ENCODE peak calls at places on chromosome 9, in six cellular contexts. U is tibial artery, W is MM.1S, J is OCI-LY7, G is heart right ventricle, H is cardiac muscle cell. C is an unnamed sample.

GRCh38 chr9:95047452-95048224 is 269.9 kb downstream of the FANCC start:
- DNase-seq in H (no peak), U (no peak), W (no peak), G (no peak), J (no peak), C (no peak)

GRCh38 chr9:99807276-99807852 is 14.3 kb upstream of the NR4A3 start:
- DNase-seq in G (peak), H (peak), J (peak), U (peak), W (peak), C (no peak)

GRCh38 chr9:118734696-118735095 is 634.5 kb downstream of the BRINP1 start:
- DNase-seq in W (no peak), U (no peak), H (no peak), J (no peak), G (no peak), C (no peak)

GRCh38 chr9:129272348-129273025 is 94.4 kb upstream of the IER5L start:
- DNase-seq in J (no peak), W (no peak), H (no peak), U (peak), G (peak), C (no peak)

GRCh38 chr9:25206027-25206426 is 472.2 kb downstream of the TUSC1 start:
- DNase-seq in U (no peak), W (no peak), H (no peak), J (no peak), G (no peak), C (no peak)

GRCh38 chr9:127686461-127687393 is 20.1 kb upstream of the CFAP157 start:
- DNase-seq in U (no peak), W (no peak), G (no peak), J (no peak), H (no peak), C (no peak)

GRCh38 chr9:98226516-98226915 is 28.9 kb downstream of the TBC1D2 start:
- DNase-seq in U (no peak), H (no peak), W (no peak), J (no peak), G (no peak), C (no peak)

GRCh38 chr9:16367605-16368424 is 502.7 kb downstream of the BNC2 start:
- DNase-seq in W (no peak), J (no peak), U (no peak), H (no peak), G (no peak), C (no peak)

GRCh38 chr9:108634669-108635462 is 220.9 kb downstream of the ACTL7B start:
- DNase-seq in G (no peak), U (no peak), W (no peak), H (peak), J (no peak), C (no peak)

GRCh38 chr9:133873006-133873780 is 118.9 kb downstream of the VAV2 start:
- DNase-seq in W (no peak), G (no peak), J (no peak), H (no peak), U (no peak), C (no peak)

GRCh38 chr9:4117835-4118610 is 181.8 kb downstream of the GLIS3 start:
- DNase-seq in G (no peak), H (no peak), W (peak), J (peak), U (no peak), C (no peak)

GRCh38 chr9:14902561-14902960 is 7.7 kb downstream of the FREM1 start:
- DNase-seq in W (no peak), G (no peak), U (no peak), H (no peak), J (no peak), C (no peak)

GRCh38 chr9:14895806-14896205 is 14.4 kb downstream of the FREM1 start:
- DNase-seq in W (no peak), G (no peak), H (peak), J (no peak), U (no peak), C (no peak)

GRCh38 chr9:14903040-14903439 is 7.2 kb downstream of the FREM1 start:
- DNase-seq in U (no peak), H (no peak), G (no peak), W (no peak), J (no peak), C (no peak)

GRCh38 chr9:14899042-14899814 is 11.0 kb downstream of the FREM1 start:
- DNase-seq in W (no peak), H (no peak), G (no peak), J (no peak), U (no peak), C (no peak)

GRCh38 chr9:14899815-14900193 is 10.4 kb downstream of the FREM1 start:
- DNase-seq in J (no peak), U (no peak), W (no peak), H (no peak), G (no peak), C (no peak)
- H3K27ac ChIP-seq in J (no peak), U (peak), W (no peak), H (no peak), G (no peak), C (no peak)

GRCh38 chr9:121883281-121884056 is 209.6 kb downstream of the TTLL11 start:
- DNase-seq in J (peak), W (no peak), U (no peak), H (no peak), G (no peak), C (no peak)

GRCh38 chr9:121886759-121887485 is 206.2 kb downstream of the TTLL11 start:
- DNase-seq in G (no peak), H (no peak), U (no peak), W (no peak), J (no peak), C (no peak)

GRCh38 chr9:121885345-121885901 is 207.7 kb downstream of the TTLL11 start:
- DNase-seq in U (no peak), G (no peak), W (no peak), J (peak), H (no peak), C (peak)

GRCh38 chr9:121881920-121882500 is 211.1 kb downstream of the TTLL11 start:
- DNase-seq in G (no peak), J (no peak), W (no peak), U (no peak), H (no peak), C (no peak)

GRCh38 chr9:121884057-121884512 is 209.0 kb downstream of the TTLL11 start:
- DNase-seq in G (no peak), U (no peak), W (no peak), J (no peak), H (no peak), C (no peak)
- H3K4me3 ChIP-seq in G (no peak), U (no peak), W (no peak), J (no peak), H (no peak), C (no peak)

GRCh38 chr9:135531096-135531495 is 9.9 kb downstream of the LCN1 start:
- DNase-seq in G (no peak), J (no peak), W (no peak), U (peak), H (no peak), C (no peak)

GRCh38 chr9:135533093-135533492 is 11.9 kb downstream of the LCN1 start:
- DNase-seq in W (no peak), J (peak), G (no peak), H (no peak), U (peak), C (no peak)

GRCh38 chr9:135533674-135534073 is 12.3 kb upstream of the OBP2A start:
- DNase-seq in W (no peak), H (no peak), J (no peak), G (no peak), U (peak), C (no peak)

DNA sequence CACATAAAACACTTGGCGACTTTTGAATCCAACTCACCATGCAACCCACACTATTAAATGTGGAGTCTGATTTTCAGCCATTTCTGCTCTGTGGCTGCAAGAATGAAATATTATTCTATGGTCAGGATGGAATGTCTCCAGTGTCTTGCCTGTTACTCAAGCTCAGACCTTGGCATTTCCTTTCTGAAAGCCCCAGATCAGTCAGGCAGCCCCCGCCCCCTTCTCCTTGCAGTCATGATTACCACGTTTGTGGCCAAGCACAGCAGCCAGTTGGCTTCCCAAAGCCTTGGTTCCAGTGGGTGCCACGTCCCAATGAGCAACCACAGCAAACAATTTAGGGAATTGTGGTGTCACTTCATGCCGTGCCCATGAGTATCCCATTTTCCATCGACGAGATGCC is 9.8 kb upstream of the OBP2A start:
- DNase-seq in U (peak), J (no peak), H (peak), G (no peak), W (peak), C (no peak)
- H3K27ac ChIP-seq in U (no peak), J (no peak), H (no peak), G (no peak), W (no peak), C (no peak)

GRCh38 chr9:93955356-93956182 is 414 bp upstream of the BARX1 start:
- DNase-seq in G (no peak), U (no peak), J (no peak), H (no peak), W (no peak), C (no peak)
- H3K4me3 ChIP-seq in G (peak), U (peak), J (no peak), H (peak), W (no peak), C (no peak)

GRCh38 chr9:212265-212664 is 2.4 kb upstream of the DOCK8 start:
- DNase-seq in H (no peak), U (no peak), W (no peak), G (no peak), J (no peak), C (no peak)

GRCh38 chr9:214488-215448 is at the start of gene DOCK8:
- DNase-seq in W (peak), G (no peak), J (peak), U (peak), H (peak), C (no peak)

GRCh38 chr9:211036-211435 is 3.6 kb upstream of the DOCK8 start:
- DNase-seq in J (no peak), G (no peak), U (no peak), H (no peak), W (no peak), C (no peak)

GRCh38 chr9:209143-209758 is 5.4 kb upstream of the DOCK8 start:
- DNase-seq in G (no peak), W (no peak), H (no peak), U (no peak), J (no peak), C (no peak)

DNA sequence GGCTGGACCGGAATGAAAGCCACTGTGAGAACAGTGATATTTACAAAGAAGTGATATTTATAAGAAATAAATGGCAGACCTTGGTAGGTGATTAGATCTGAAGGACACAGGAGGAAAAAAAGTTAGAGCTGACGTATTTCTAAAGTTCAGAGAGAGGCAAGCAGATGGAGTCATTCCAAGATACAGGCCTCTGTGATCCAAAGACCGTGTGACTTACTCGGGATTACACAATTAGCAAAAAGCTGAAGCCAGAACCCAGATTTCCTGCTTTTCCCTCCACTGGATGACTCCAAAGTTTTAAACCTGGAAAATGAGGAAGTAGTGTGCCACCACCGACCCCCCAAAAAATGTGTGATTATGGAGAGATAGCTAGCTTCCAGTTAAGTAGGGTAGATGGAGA is 3.1 kb upstream of the DOCK8 start:
- DNase-seq in H (peak), J (no peak), W (no peak), U (no peak), G (no peak), C (no peak)
- H3K27ac ChIP-seq in H (no peak), J (no peak), W (no peak), U (no peak), G (peak), C (no peak)

DNA sequence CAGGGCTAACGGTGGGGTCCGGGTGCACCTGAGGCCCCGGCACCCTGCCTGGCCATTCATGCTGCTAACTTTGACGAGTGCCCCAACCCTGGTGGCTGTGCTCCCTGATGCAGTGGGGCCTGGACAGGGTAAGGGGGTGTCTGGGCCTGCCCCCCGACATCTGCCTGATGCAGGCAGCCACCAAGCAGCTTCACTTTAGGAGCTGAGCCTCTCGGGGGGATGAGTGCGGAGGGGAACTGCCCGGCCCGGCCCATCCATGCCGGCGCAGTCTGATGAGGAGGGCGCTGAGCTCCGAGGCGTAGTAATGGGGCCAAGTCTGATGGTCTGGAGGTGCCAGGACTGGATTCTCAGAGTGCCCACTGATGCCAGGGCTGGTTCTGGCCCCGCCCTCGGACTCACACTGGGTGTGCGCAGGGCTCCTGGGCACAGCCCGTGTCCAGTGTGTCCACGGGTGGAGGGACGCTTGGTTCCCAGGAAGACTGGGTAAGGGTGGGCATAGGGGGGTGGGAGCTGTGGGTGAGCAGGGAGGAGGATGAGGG is 16.5 kb downstream of the DNLZ start:
- DNase-seq in G (no peak), J (no peak), W (no peak), U (no peak), H (no peak), C (no peak)
- H3K4me3 ChIP-seq in G (no peak), J (no peak), W (no peak), U (no peak), H (no peak), C (no peak)

DNA sequence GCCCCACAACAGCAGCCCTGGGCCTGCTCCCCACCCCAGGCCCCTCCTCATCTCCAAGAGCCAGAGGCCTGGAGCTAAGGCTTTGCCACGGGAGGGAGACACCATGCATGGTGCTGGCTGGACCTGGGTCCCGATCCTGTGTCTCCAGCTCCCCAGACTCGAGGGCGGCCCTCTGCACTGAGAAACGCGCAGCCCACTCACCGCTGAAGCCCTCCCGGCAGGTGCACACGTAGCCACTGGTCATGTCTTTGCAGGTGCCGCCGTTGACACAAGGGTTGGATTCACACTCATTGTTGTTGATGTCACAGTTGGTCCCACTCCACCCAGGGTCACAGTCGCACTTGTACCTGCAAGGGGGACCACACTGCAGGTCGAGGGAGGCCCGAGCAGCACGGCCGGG is 30.4 kb upstream of the SEC16A start:
- DNase-seq in U (no peak), G (no peak), J (no peak), W (no peak), H (no peak), C (no peak)
- H3K27ac ChIP-seq in U (no peak), G (peak), J (no peak), W (no peak), H (no peak), C (no peak)

DNA sequence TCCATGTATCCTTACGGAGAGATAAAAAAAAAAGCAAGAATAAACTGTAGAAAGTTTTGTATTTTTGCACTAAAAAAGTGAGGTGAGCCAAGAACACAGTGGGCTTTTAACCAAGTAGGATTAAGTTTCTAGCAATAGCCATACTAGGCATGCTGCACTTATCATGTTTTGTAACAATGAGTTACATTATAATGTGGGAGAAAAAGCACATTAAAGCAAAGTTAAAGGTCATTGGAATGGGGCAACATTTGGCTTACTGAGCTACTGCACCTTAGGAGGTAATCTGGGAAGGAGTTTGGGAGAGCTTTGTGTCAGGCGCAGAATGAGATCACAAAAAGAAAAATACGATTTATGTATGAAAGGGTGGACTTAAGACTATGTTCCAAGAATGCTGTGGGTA is 124.9 kb downstream of the GAS1 start:
- DNase-seq in W (no peak), J (no peak), G (no peak), H (peak), U (no peak), C (no peak)
- H3K4me3 ChIP-seq in W (no peak), J (no peak), G (no peak), H (no peak), U (no peak), C (no peak)

C was measured in AG04450.